ENCODE peak calls at places on chromosomes 2 and 18, in five cellular contexts. N is aorta; H is M059J; P is brain microvascular endothelial cell; B is Jurkat, Clone E6-1. U is an unnamed sample.
A peak's percentile ranks its signal among the peaks of the same experiment; 100 is the strongest.

GRCh38 chr2:226447896-226448295 is 351.7 kb downstream of the IRS1 start:
- DNase-seq in B (no peak), H (peak; percentile 73), N (no peak), P (peak; percentile 40), U (peak; percentile 46)

GRCh38 chr2:61887684-61888303 is 662 bp downstream of the CCT4 start:
- DNase-seq in B (no peak), N (no peak), H (peak; percentile 52), P (peak; percentile 44), U (peak; percentile 10)

GRCh38 chr2:215930505-215931233 is 82.7 kb downstream of the MREG start:
- DNase-seq in N (no peak), B (no peak), H (no peak), P (no peak), U (peak; percentile 31)

GRCh38 chr2:171297951-171298350 is 135.8 kb downstream of the METTL8 start:
- DNase-seq in P (peak; percentile 7), B (no peak), N (no peak), H (peak; percentile 7), U (peak; percentile 29)

GRCh38 chr2:236180831-236181453 is 12.8 kb upstream of the GBX2 start:
- DNase-seq in N (no peak), H (peak; percentile 64), B (peak; percentile 34), P (peak; percentile 70), U (peak; percentile 45)

GRCh38 chr2:72457801-72458516 is 310.3 kb upstream of the CYP26B1 start:
- DNase-seq in P (no peak), N (no peak), H (peak; percentile 76), B (no peak), U (peak; percentile 74)

GRCh38 chr2:81645750-81646301 is 1341.3 kb upstream of the LRRTM1 start:
- DNase-seq in N (no peak), B (no peak), H (no peak), P (no peak), U (no peak)

GRCh38 chr18:41128126-41128525 is 826.9 kb upstream of the PIK3C3 start:
- DNase-seq in H (no peak), P (no peak), B (no peak), N (no peak), U (no peak)

GRCh38 chr2:111946294-111947114 is 48.1 kb downstream of the MERTK start:
- DNase-seq in B (no peak), H (peak; percentile 89), P (peak; percentile 35), N (no peak), U (peak; percentile 74)

GRCh38 chr2:240387669-240388358 is 47.6 kb upstream of the GPC1 start:
- DNase-seq in N (peak; percentile 78), H (peak; percentile 93), B (no peak), P (peak; percentile 98), U (peak; percentile 98)

GRCh38 chr18:80200171-80200931 is 47.0 kb downstream of the PARD6G start:
- DNase-seq in N (no peak), P (no peak), B (no peak), H (peak; percentile 50), U (no peak)

GRCh38 chr2:132437852-132438649 is 21.4 kb downstream of the GPR39 start:
- DNase-seq in P (no peak), H (peak; percentile 36), N (no peak), B (no peak), U (peak; percentile 2)

GRCh38 chr2:69083126-69083733 is 70.3 kb downstream of the ANTXR1 start:
- DNase-seq in B (no peak), P (peak; percentile 29), N (no peak), H (peak; percentile 60), U (peak; percentile 45)

GRCh38 chr18:65215865-65216466 is 534.8 kb upstream of the CDH7 start:
- DNase-seq in N (no peak), P (no peak), B (no peak), H (no peak), U (no peak)

GRCh38 chr2:201500534-201500933 is 49.0 kb downstream of the STRADB start:
- DNase-seq in P (peak; percentile 48), H (peak; percentile 51), B (no peak), N (no peak), U (peak; percentile 57)

GRCh38 chr2:177429688-177430325 is 37.2 kb downstream of the AGPS start:
- DNase-seq in B (no peak), H (peak; percentile 93), P (peak; percentile 93), N (no peak), U (peak; percentile 86)

GRCh38 chr2:98453531-98453930 is 8.9 kb downstream of the INPP4A start:
- DNase-seq in N (no peak), H (no peak), P (no peak), B (no peak), U (no peak)

GRCh38 chr2:171279983-171280790 is 119.5 kb upstream of the TLK1 start:
- DNase-seq in B (no peak), N (no peak), P (no peak), H (no peak), U (no peak)

U was measured in HFFc6.